ENCODE peak calls at places on chromosomes 3 and 15, in six cellular contexts. R is SK-N-SH, F is GM12878, C is HepG2, U is HCT116, Y is K562. M is an unnamed sample.

GRCh38 chr3:111326144-111326995 is 215.6 kb upstream of the CD96 start:
- DNase-seq in R (no peak), F (no peak), C (no peak), U (no peak), Y (no peak), M (no peak)

GRCh38 chr3:9704343-9705322 is 1.0 kb downstream of the CPNE9 start:
- DNase-seq in R (peak; percentile 95), F (no peak), C (peak; percentile 35), U (no peak), Y (peak; percentile 90), M (no peak)

GRCh38 chr3:18761530-18761929 is 336.4 kb upstream of the SATB1 start:
- DNase-seq in R (no peak), F (no peak), C (no peak), U (no peak), Y (no peak), M (no peak)

GRCh38 chr3:159733194-159733860 is 255.3 kb upstream of the IL12A start:
- DNase-seq in R (no peak), F (no peak), C (no peak), U (no peak), Y (no peak), M (no peak)

GRCh38 chr3:128801779-128802369 is 75.9 kb downstream of the RAB7A start:
- DNase-seq in R (no peak), F (no peak), C (no peak), U (no peak), Y (no peak), M (no peak)

GRCh38 chr15:100114526-100114925 is 227.2 kb downstream of the ADAMTS17 start:
- DNase-seq in R (no peak), F (no peak), C (no peak), U (no peak), Y (no peak), M (no peak)

GRCh38 chr15:34079904-34080303 is 21.8 kb downstream of the EMC7 start:
- DNase-seq in R (no peak), F (no peak), C (no peak), U (no peak), Y (no peak), M (no peak)

GRCh38 chr3:177236704-177237103 is 39.4 kb upstream of the TBL1XR1 start:
- DNase-seq in R (no peak), F (no peak), C (no peak), U (no peak), Y (no peak), M (no peak)

GRCh38 chr3:132870596-132870995 is 148.4 kb upstream of the NPHP3 start:
- DNase-seq in R (no peak), F (no peak), C (no peak), U (no peak), Y (no peak), M (no peak)

GRCh38 chr3:15768421-15769255 is 29.1 kb downstream of the ANKRD28 start:
- DNase-seq in R (no peak), F (peak; percentile 65), C (peak; percentile 83), U (peak; percentile 89), Y (no peak), M (peak; percentile 83)

GRCh38 chr15:32671339-32672325 is 30.1 kb downstream of the SCG5 start:
- DNase-seq in R (no peak), F (no peak), C (no peak), U (no peak), Y (no peak), M (no peak)

GRCh38 chr3:64827391-64827790 is 139.6 kb upstream of the ADAMTS9 start:
- DNase-seq in R (no peak), F (no peak), C (no peak), U (no peak), Y (no peak), M (no peak)

GRCh38 chr15:84983711-84984110 is 2.1 kb downstream of the PDE8A start:
- DNase-seq in R (no peak), F (no peak), C (no peak), U (no peak), Y (no peak), M (no peak)

GRCh38 chr15:99059010-99059981 is 45.6 kb upstream of the SYNM start:
- DNase-seq in R (peak; percentile 93), F (no peak), C (peak; percentile 65), U (peak; percentile 6), Y (peak; percentile 75), M (peak; percentile 27)

GRCh38 chr3:190531406-190531805 is 17.5 kb downstream of the IL1RAP start:
- DNase-seq in R (no peak), F (no peak), C (no peak), U (no peak), Y (no peak), M (no peak)

GRCh38 chr3:64203216-64203615 is 22.1 kb downstream of the PRICKLE2 start:
- DNase-seq in R (no peak), F (no peak), C (no peak), U (no peak), Y (no peak), M (no peak)

GRCh38 chr15:80773792-80774352 is 5.3 kb upstream of the CEMIP start:
- DNase-seq in R (no peak), F (no peak), C (no peak), U (no peak), Y (no peak), M (no peak)

GRCh38 chr15:58551084-58551763 is 119.4 kb downstream of the LIPC start:
- DNase-seq in R (no peak), F (peak; percentile 31), C (no peak), U (no peak), Y (no peak), M (no peak)

GRCh38 chr3:141789281-141789680 is 26.1 kb downstream of the GRK7 start:
- DNase-seq in R (no peak), F (no peak), C (peak; percentile 19), U (peak; percentile 10), Y (peak; percentile 82), M (no peak)

GRCh38 chr3:193590088-193590856 is 2.7 kb upstream of the OPA1 start:
- DNase-seq in R (no peak), F (no peak), C (no peak), U (peak; percentile 74), Y (peak; percentile 56), M (no peak)

GRCh38 chr15:41493205-41493901 is at the start of gene ITPKA:
- DNase-seq in R (peak; percentile 93), F (peak; percentile 30), C (peak; percentile 88), U (no peak), Y (peak; percentile 88), M (no peak)

GRCh38 chr3:129416408-129416807 is 12.0 kb downstream of the EFCAB12 start:
- DNase-seq in R (no peak), F (no peak), C (no peak), U (no peak), Y (no peak), M (no peak)

GRCh38 chr3:9727041-9727595 is 4.4 kb upstream of the BRPF1 start:
- DNase-seq in R (peak; percentile 51), F (no peak), C (peak; percentile 42), U (peak; percentile 48), Y (peak; percentile 64), M (no peak)

GRCh38 chr3:89572261-89572660 is 464.8 kb downstream of the EPHA3 start:
- DNase-seq in R (no peak), F (no peak), C (no peak), U (no peak), Y (no peak), M (no peak)

GRCh38 chr3:120129718-120130117 is 35.5 kb upstream of the GSK3B start:
- DNase-seq in R (no peak), F (no peak), C (no peak), U (no peak), Y (no peak), M (no peak)

GRCh38 chr3:186788482-186789370 is 5.3 kb downstream of the EIF4A2 start:
- DNase-seq in R (no peak), F (no peak), C (no peak), U (no peak), Y (no peak), M (no peak)

GRCh38 chr15:67824900-67825879 is at the start of gene SKOR1:
- DNase-seq in R (peak; percentile 65), F (no peak), C (no peak), U (no peak), Y (peak; percentile 42), M (no peak)

GRCh38 chr3:67083277-67083676 is 85.2 kb downstream of the KBTBD8 start:
- DNase-seq in R (no peak), F (peak; percentile 7), C (no peak), U (no peak), Y (no peak), M (no peak)
- TF ChIP-seq SIN3A in R (no peak), F (no peak), C (no peak), U (no peak), Y (no peak), M (no peak)

DNA sequence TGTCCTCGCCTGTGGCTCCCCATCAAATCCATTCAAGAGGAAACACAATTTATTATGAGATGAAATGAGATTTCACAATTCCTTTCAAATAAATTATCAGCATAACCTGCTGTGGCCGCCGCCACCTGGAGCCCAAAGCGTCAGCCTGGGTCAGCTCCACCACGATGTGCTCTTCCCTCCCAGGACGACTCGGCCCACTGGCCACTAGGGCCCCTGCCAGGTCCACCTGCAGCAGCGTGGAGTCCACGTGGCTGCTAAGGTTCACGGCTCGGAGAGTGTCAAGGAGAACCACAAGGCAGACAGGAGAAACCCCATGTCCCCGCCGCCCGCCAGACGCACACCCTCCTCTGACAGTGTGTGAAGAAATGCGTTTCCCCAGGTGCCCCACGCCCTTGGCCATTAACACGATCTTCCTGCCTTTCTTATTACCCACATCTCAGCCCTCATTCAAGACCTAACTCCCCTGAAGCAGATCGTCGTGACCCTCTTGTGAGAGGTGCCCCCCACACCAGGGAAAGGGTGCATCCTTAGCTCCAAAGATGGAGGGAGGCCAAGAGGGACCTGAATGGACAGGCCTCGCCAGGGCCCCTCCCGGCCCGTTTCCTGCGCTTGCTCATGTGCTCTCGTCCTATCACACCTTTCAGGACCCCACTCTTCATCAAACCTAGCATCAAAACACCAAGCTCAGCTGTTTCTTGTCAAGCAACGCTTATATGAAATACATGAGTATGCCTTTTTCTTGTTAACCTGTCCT is 80.6 kb downstream of the OCA2 start:
- DNase-seq in R (no peak), F (no peak), C (no peak), U (no peak), Y (no peak), M (no peak)
- H3K4me3 ChIP-seq in R (no peak overlapping the region), F (no peak overlapping the region), C (no peak overlapping the region), U (no peak overlapping the region), Y (no peak overlapping the region), M (no peak overlapping the region)

GRCh38 chr3:11820540-11821041 is 26.1 kb downstream of the TAMM41 start:
- DNase-seq in R (no peak), F (no peak), C (no peak), U (no peak), Y (no peak), M (no peak)
- TF ChIP-seq REST in R (no peak), F (no peak), C (no peak), U (no peak), Y (no peak), M (no peak)

GRCh38 chr15:70794596-70795310 is 31.4 kb upstream of the UACA start:
- DNase-seq in R (no peak), F (no peak), C (no peak), U (no peak), Y (no peak), M (no peak)
- TF ChIP-seq SIN3A in R (no peak), F (no peak), C (no peak), U (no peak), Y (no peak), M (no peak)